ENCODE peak calls at places on chromosomes 5 and 9, in eight cellular contexts. E is brain microvascular endothelial cell; F is NCI-H1417; G is kidney tubule cell; N is iris pigment epithelial cell; H is stimulated activated naive CD4-positive, alpha-beta T cell; A is activated T-helper 1 cell treated with anti-CD3 and anti-CD28 coated beads, Interleukin-2, amount 50 U/mL, for 16 hours; W is GM12864. L is an unnamed sample.

GRCh38 chr5:40754381-40755092 is 1.2 kb downstream of the TTC33 start:
- DNase-seq in E (peak), F (no peak), G (peak), N (peak), H (peak), A (no peak), W (no peak), L (no peak)

GRCh38 chr9:84988621-84989020 is 319.1 kb downstream of the NTRK2 start:
- DNase-seq in E (no peak), F (no peak), G (no peak), N (no peak), H (no peak), A (no peak), W (no peak), L (no peak)

GRCh38 chr9:128580731-128581130 is 28.3 kb downstream of the SPTAN1 start:
- DNase-seq in E (no peak), F (no peak), G (no peak), N (no peak), H (no peak), A (no peak), W (no peak), L (no peak)

GRCh38 chr9:108271236-108271635 is 584.5 kb downstream of the ACTL7B start:
- DNase-seq in E (no peak), F (peak), G (peak), N (no peak), H (no peak), A (no peak), W (no peak), L (no peak)

GRCh38 chr5:95446560-95447221 is 55.5 kb downstream of the FAM81B start:
- DNase-seq in E (no peak), F (no peak), G (peak), N (peak), H (no peak), A (no peak), W (no peak), L (no peak)

GRCh38 chr5:52825826-52826225 is 38.1 kb downstream of the ITGA1 start:
- DNase-seq in E (no peak), F (no peak), G (no peak), N (no peak), H (no peak), A (no peak), W (no peak), L (no peak)

GRCh38 chr9:129237195-129237611 is 59.1 kb upstream of the IER5L start:
- DNase-seq in E (peak), F (peak), G (peak), N (peak), H (no peak), A (peak), W (no peak), L (no peak)

GRCh38 chr9:112012026-112012902 is 115.7 kb downstream of the UGCG start:
- DNase-seq in E (peak), F (no peak), G (peak), N (peak), H (no peak), A (no peak), W (peak), L (peak)

GRCh38 chr5:122089096-122089495 is 11.0 kb upstream of the LOX start:
- DNase-seq in E (no peak), F (no peak), G (no peak), N (no peak), H (no peak), A (no peak), W (no peak), L (no peak)

GRCh38 chr5:142356318-142356715 is 31.5 kb upstream of the SPRY4 start:
- DNase-seq in E (no peak), F (no peak), G (no peak), N (peak), H (no peak), A (no peak), W (no peak), L (peak)

GRCh38 chr9:21506910-21507795 is 25.0 kb upstream of the IFNE start:
- DNase-seq in E (peak), F (no peak), G (peak), N (peak), H (no peak), A (no peak), W (no peak), L (peak)

GRCh38 chr5:56319281-56320242 is 86.4 kb upstream of the ANKRD55 start:
- DNase-seq in E (no peak), F (no peak), G (no peak), N (peak), H (no peak), A (no peak), W (no peak), L (no peak)

GRCh38 chr5:136030956-136031611 is 2.3 kb downstream of the TGFBI start:
- DNase-seq in E (no peak), F (no peak), G (no peak), N (no peak), H (no peak), A (no peak), W (no peak), L (no peak)

GRCh38 chr5:135632806-135633205 is 54.0 kb upstream of the CXCL14 start:
- DNase-seq in E (no peak), F (no peak), G (no peak), N (no peak), H (no peak), A (no peak), W (no peak), L (no peak)

GRCh38 chr5:16791036-16791705 is 144.9 kb downstream of the MYO10 start:
- DNase-seq in E (peak), F (peak), G (peak), N (peak), H (no peak), A (no peak), W (no peak), L (no peak)

GRCh38 chr9:121082075-121082474 is 7.3 kb downstream of the CNTRL start:
- DNase-seq in E (no peak), F (no peak), G (no peak), N (no peak), H (no peak), A (no peak), W (no peak), L (no peak)

GRCh38 chr9:134644715-134645606 is 3.4 kb downstream of the COL5A1 start:
- DNase-seq in E (peak), F (no peak), G (no peak), N (peak), H (no peak), A (no peak), W (no peak), L (peak)